ENCODE peak calls at places on chromosomes 16 and 17, in ten cellular contexts. C, H, S, I, Q, J, A, R, Y and U are unnamed samples. For H3K4me1, the result is how much of the 10 kb centered on the place peaks cover.

GRCh38 chr16:72997141-72997542 is 50.8 kb downstream of the ZFHX3 start:
- DNase-seq in R (no peak), H (no peak), A (no peak), J (no peak), Y (peak), C (no peak), S (no peak), Q (no peak), I (no peak), U (no peak)

GRCh38 chr16:69761983-69762842 is at the start of gene WWP2:
- DNase-seq in Q (peak), J (peak), S (peak), Y (peak), I (no peak), H (peak), C (peak), A (peak), R (peak), U (peak)

GRCh38 chr16:23160574-23160973 is 11.3 kb upstream of the USP31 start:
- DNase-seq in J (no peak), Q (no peak), S (no peak), R (no peak), A (no peak), Y (no peak), H (no peak), C (no peak), I (no peak), U (no peak)

GRCh38 chr17:73151888-73152633 is 12.7 kb upstream of the SSTR2 start:
- DNase-seq in Y (no peak), S (no peak), R (no peak), J (no peak), A (no peak), C (no peak), Q (no peak), H (no peak), I (no peak), U (no peak)

GRCh38 chr17:15462962-15463361 is 4.5 kb downstream of the CDRT4 start:
- DNase-seq in R (no peak), I (no peak), H (no peak), C (no peak), J (no peak), S (no peak), Y (no peak), A (no peak), Q (no peak), U (no peak)

GRCh38 chr16:11038777-11039176 is 94.4 kb downstream of the CLEC16A start:
- DNase-seq in Y (no peak), C (no peak), A (no peak), H (no peak), J (no peak), I (no peak), Q (no peak), S (no peak), R (no peak), U (no peak)

GRCh38 chr17:27956601-27957445 is 63.7 kb upstream of the LYRM9 start:
- DNase-seq in Y (no peak), R (no peak), S (no peak), H (no peak), Q (no peak), C (no peak), J (peak), A (peak), I (no peak), U (peak)

GRCh38 chr16:88882358-88883030 is 16.0 kb upstream of the PABPN1L start:
- DNase-seq in C (no peak), A (no peak), I (no peak), R (no peak), Q (no peak), H (peak), Y (peak), J (no peak), S (no peak), U (no peak)

GRCh38 chr17:5816491-5816890 is 232.2 kb upstream of the NLRP1 start:
- DNase-seq in A (no peak), Y (no peak), H (no peak), J (no peak), I (no peak), S (no peak), C (no peak), R (no peak), Q (no peak), U (no peak)

DNA sequence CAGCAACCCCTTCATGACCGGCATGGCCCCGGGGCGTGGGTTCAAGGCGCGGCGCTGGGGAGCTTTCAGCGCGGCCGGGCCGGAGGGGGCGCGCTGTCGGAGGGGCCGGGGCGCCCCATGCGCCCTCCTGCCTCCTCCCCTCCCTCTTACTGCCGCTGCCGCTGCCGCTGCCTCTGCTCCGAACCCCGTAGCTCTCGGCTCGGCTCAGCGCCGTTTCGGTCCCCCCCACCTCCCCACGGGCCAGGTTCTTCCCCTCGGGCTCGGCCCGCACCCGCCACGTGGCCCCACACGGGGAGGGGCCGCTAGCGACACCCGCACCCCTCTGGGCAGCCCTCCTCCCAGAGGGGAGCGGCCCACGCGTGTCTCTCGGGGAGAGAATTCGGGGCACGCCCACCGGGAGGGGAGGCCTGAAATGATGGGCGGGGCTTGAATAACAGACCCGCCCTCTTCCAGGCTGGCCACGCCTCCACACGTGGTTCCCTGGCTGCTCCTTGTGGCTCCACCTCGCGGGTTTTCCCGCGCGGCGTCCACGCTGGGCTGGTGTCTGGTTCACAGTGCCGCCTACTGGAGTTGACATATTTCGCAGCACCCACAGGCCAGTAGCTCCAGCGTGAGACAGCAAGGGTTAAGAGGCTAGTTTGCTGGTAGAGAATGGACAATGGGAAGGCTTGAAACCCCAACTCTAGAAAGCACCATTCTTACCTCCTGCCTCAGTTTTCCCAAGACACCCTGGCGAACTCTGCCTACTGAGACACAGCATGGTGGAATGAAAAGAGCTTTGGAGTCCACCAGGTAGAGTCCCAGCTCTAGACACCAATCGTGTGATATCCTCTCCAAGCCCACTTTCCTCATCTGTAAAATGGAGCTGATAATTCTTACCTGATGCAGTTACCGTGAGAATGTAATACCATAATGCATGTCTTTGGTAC is at the start of gene KCNH4:
- DNase-seq in C (peak), J (peak), A (peak), I (no peak), Q (no peak), H (peak), S (peak), R (peak), Y (peak), U (peak)
- H3K4me1 ChIP-seq in C (under half), J (under half), A (under half), I (under half), Q (under half), H (under half), S (under half), R (under half), Y (under half), U (under half)

DNA sequence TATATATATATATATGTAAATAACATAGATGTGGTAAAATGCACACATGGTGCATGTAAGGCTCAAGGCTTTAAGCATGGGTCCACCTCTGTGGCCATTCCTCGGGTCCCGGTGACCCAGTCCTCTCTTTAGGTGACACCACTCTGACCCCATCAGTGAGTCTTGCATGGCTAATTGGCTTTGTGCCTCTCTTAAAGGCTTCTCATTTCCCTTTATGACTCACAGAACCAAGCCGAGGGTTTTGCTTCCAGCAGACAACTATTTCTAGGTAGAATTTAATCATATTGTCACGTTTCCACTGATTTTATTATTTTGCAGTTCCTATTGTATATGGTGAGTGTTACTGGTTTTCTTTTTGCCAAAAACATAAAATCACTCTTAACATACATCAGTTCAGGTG is 59.7 kb downstream of the PLCG2 start:
- DNase-seq in I (no peak), A (no peak), H (no peak), C (no peak), Q (no peak), Y (no peak), J (no peak), R (no peak), S (no peak), U (no peak)
- H3K4me1 ChIP-seq in I (under half), A (under half), H (under half), C (under half), Q (under half), Y (under half), J (under half), R (under half), S (under half), U (under half)

GRCh38 chr17:77472837-77473214 is 332.1 kb downstream of the SEC14L1 start:
- DNase-seq in R (no peak), Y (no peak), I (no peak), Q (no peak), S (no peak), C (no peak), A (no peak), J (no peak), H (no peak), U (no peak)
- H3K4me1 ChIP-seq in R (half or more), Y (under half), I (half or more), Q (half or more), S (half or more), C (half or more), A (half or more), J (under half), H (under half), U (half or more)

GRCh38 chr17:82907797-82908261 is 68.0 kb upstream of the ZNF750 start:
- DNase-seq in J (no peak), Q (no peak), H (no peak), R (no peak), S (no peak), Y (no peak), A (no peak), I (no peak), C (no peak), U (no peak)
- H3K4me1 ChIP-seq in J (under half), Q (under half), H (under half), R (under half), S (under half), Y (under half), A (under half), I (under half), C (under half), U (under half)

GRCh38 chr17:2403044-2403443 is 2.2 kb upstream of the MNT start:
- DNase-seq in R (no peak), C (no peak), Y (no peak), H (peak), Q (no peak), J (no peak), A (no peak), I (no peak), S (no peak), U (no peak)
- H3K4me1 ChIP-seq in R (under half), C (under half), Y (under half), H (half or more), Q (under half), J (under half), A (under half), I (under half), S (half or more), U (under half)

DNA sequence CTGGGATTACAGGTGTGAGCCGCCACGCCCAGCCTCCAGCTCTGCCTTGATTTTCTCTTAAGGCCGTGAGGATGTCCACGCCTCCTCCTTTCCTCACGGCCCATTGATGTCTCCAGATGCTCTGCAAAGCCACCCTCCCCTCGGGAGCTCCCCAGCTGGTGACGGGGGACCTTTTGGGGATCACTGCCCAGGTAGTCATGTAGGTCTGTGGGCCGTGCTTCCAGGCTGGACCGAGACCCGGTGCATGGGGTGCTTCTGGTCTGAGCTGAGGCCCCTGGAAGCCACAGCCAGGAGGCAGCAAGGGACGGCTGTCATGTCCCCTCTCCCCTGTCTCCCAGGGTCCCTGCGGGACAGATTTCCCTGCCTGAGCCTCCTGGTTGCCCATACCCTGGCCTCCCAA is 277.8 kb downstream of the SEC14L1 start:
- DNase-seq in A (no peak), R (no peak), J (no peak), Q (no peak), H (no peak), S (no peak), C (no peak), Y (no peak), I (no peak), U (no peak)
- H3K4me1 ChIP-seq in A (under half), R (half or more), J (under half), Q (under half), H (under half), S (half or more), C (half or more), Y (under half), I (under half), U (half or more)

DNA sequence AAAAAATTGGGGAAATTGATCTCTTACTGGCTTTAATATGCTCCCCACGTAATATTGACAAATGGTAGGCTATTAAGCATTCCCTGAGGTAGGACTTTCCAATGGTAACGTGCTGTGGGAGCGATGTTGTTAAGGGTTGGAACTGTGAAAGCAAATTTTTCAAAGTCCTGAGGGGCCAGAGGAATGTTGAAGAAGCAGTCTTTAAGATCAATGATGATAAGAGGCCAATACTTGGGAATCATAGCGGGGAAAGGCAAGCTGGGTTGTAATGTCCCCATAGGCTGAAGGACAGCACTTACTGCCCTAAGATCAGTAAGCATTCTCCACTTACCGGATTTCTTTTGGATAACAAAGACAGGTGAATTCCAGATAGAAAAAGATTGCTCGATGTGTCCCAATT is 69.6 kb upstream of the ARL4D start:
- DNase-seq in I (no peak), Y (no peak), A (no peak), R (no peak), S (no peak), C (no peak), H (no peak), Q (no peak), J (peak), U (no peak)
- H3K4me1 ChIP-seq in I (under half), Y (under half), A (under half), R (under half), S (under half), C (under half), H (under half), Q (under half), J (under half), U (under half)

GRCh38 chr17:75535871-75536270 is 10.4 kb downstream of the LLGL2 start:
- DNase-seq in Y (no peak), H (no peak), A (no peak), C (no peak), I (no peak), J (no peak), R (no peak), Q (no peak), S (no peak), U (no peak)
- H3K4me1 ChIP-seq in Y (under half), H (half or more), A (under half), C (under half), I (under half), J (under half), R (under half), Q (under half), S (under half), U (under half)